ENCODE peak calls at places on chromosome 13, in nine cellular contexts. S, L, J, P, B, K, W, I and T are unnamed samples. For H3K36me3 and H3K4me1, the result is how much of the 10 kb centered on the place peaks cover.

GRCh38 chr13:79194272-79194671 is 211.8 kb downstream of the RBM26 start:
- DNase-seq in S (no peak), L (no peak), J (no peak), P (no peak), B (no peak), K (peak), W (no peak), I (no peak), T (no peak)

GRCh38 chr13:36420437-36420891 is 11.8 kb upstream of the CCNA1 start:
- DNase-seq in S (peak), L (peak), J (peak), P (peak), B (peak), K (peak), W (peak), I (peak), T (peak)

GRCh38 chr13:46893820-46894533 is 2.9 kb downstream of the HTR2A start:
- DNase-seq in S (peak), L (no peak), J (no peak), P (no peak), B (peak), K (peak), W (peak), I (peak), T (peak)

GRCh38 chr13:51950722-51951121 is 60.5 kb downstream of the ATP7B start:
- DNase-seq in S (no peak), L (no peak), J (no peak), P (no peak), B (no peak), K (no peak), W (no peak), I (no peak), T (no peak)

GRCh38 chr13:84121456-84121855 is 239.2 kb upstream of the SLITRK1 start:
- DNase-seq in S (no peak), L (peak), J (no peak), P (no peak), B (no peak), K (no peak), W (no peak), I (no peak), T (peak)

GRCh38 chr13:23953860-23954512 is 56.7 kb upstream of the C1QTNF9B start:
- DNase-seq in S (no peak), L (no peak), J (no peak), P (no peak), B (no peak), K (no peak), W (no peak), I (no peak), T (no peak)

GRCh38 chr13:102035969-102036368 is 365.9 kb downstream of the FGF14 start:
- DNase-seq in S (no peak), L (no peak), J (no peak), P (no peak), B (no peak), K (no peak), W (no peak), I (no peak), T (no peak)

GRCh38 chr13:29852464-29853054 is 2.1 kb upstream of the UBL3 start:
- DNase-seq in S (no peak), L (peak), J (no peak), P (no peak), B (no peak), K (no peak), W (peak), I (no peak), T (no peak)

GRCh38 chr13:40352807-40353562 is 313.5 kb downstream of the FOXO1 start:
- DNase-seq in S (no peak), L (peak), J (no peak), P (no peak), B (no peak), K (no peak), W (no peak), I (no peak), T (no peak)

GRCh38 chr13:105050696-105051095 is 1484.8 kb downstream of the EFNB2 start:
- DNase-seq in S (no peak), L (peak), J (no peak), P (no peak), B (no peak), K (no peak), W (peak), I (no peak), T (no peak)

GRCh38 chr13:33678906-33679657 is 138.9 kb upstream of the RFC3 start:
- DNase-seq in S (peak), L (peak), J (no peak), P (peak), B (peak), K (no peak), W (peak), I (peak), T (no peak)

GRCh38 chr13:81540777-81541176 is 1199.9 kb upstream of the SPRY2 start:
- DNase-seq in S (no peak), L (no peak), J (no peak), P (no peak), B (no peak), K (no peak), W (no peak), I (no peak), T (no peak)

GRCh38 chr13:107765724-107766436 is 449.5 kb downstream of the LIG4 start:
- DNase-seq in S (no peak), L (peak), J (no peak), P (no peak), B (no peak), K (no peak), W (peak), I (no peak), T (no peak)

GRCh38 chr13:107764012-107764411 is 451.3 kb downstream of the LIG4 start:
- DNase-seq in S (no peak), L (no peak), J (no peak), P (no peak), B (no peak), K (no peak), W (no peak), I (no peak), T (no peak)

GRCh38 chr13:107770541-107770940 is 444.8 kb downstream of the LIG4 start:
- DNase-seq in S (no peak), L (no peak), J (no peak), P (no peak), B (no peak), K (no peak), W (no peak), I (no peak), T (no peak)

GRCh38 chr13:107767119-107767518 is 448.2 kb downstream of the LIG4 start:
- DNase-seq in S (no peak), L (no peak), J (no peak), P (no peak), B (no peak), K (no peak), W (no peak), I (no peak), T (no peak)
- H3K4me3 ChIP-seq in S (no peak), L (no peak), J (no peak), P (no peak), B (no peak), K (no peak), W (no peak), I (no peak), T (no peak)

DNA sequence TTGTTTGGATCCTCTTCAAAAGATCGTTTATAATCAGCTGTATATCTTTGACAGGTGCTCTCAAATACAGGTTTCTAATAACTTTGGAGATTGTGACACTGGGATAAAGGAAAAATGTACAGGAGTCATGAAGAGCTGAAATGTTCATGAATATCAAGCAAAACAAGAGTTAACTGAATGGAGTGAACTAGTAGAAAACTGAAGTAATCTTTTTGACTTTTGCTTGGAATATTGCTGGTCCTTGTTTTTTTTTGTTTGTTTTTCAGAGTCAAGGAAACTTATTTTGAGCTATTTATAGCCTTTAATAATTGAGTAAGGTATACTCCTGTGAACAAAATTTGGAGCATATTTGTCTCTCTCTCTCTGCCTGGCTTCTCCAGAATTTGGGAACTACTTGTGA is 25.3 kb downstream of the MED4 start:
- DNase-seq in S (no peak), L (no peak), J (no peak), P (no peak), B (no peak), K (no peak), W (no peak), I (no peak), T (no peak)
- H3K36me3 ChIP-seq in S (under half), L (under half), J (half or more), P (under half), B (half or more), K (half or more), W (half or more), I (under half), T (half or more)

DNA sequence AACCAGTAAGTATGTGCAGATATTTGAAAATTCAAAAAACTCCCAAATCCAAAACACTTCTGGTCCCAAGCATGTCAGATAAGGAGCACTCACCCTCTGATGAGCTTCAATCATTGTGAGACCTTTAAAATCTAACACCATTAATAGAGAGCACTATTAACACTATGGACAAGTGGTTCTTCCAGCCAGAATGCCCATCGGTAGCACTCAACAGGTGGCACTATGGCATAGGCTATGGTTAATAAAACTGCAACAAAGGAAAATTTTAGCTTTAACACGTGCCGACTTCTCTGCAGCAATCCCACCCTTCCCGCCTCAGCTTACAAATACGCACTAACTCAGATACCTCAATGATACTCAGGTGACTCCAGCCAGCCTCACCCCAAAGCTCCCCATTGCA is 62.3 kb downstream of the COL4A2 start:
- DNase-seq in S (no peak), L (no peak), J (no peak), P (no peak), B (no peak), K (no peak), W (no peak), I (no peak), T (no peak)
- H3K4me1 ChIP-seq in S (under half), L (under half), J (under half), P (under half), B (under half), K (under half), W (under half), I (under half), T (under half)

GRCh38 chr13:38180670-38181069 is 169.0 kb upstream of the UFM1 start:
- DNase-seq in S (no peak), L (peak), J (no peak), P (no peak), B (no peak), K (no peak), W (no peak), I (no peak), T (peak)
- H3K4me3 ChIP-seq in S (peak), L (no peak), J (no peak), P (no peak), B (peak), K (no peak), W (peak), I (no peak), T (no peak)

GRCh38 chr13:75305057-75305456 is 176.9 kb downstream of the TBC1D4 start:
- DNase-seq in S (no peak), L (peak), J (no peak), P (no peak), B (no peak), K (no peak), W (no peak), I (no peak), T (no peak)
- H3K36me3 ChIP-seq in S (under half), L (under half), J (under half), P (under half), B (half or more), K (under half), W (under half), I (under half), T (under half)

DNA sequence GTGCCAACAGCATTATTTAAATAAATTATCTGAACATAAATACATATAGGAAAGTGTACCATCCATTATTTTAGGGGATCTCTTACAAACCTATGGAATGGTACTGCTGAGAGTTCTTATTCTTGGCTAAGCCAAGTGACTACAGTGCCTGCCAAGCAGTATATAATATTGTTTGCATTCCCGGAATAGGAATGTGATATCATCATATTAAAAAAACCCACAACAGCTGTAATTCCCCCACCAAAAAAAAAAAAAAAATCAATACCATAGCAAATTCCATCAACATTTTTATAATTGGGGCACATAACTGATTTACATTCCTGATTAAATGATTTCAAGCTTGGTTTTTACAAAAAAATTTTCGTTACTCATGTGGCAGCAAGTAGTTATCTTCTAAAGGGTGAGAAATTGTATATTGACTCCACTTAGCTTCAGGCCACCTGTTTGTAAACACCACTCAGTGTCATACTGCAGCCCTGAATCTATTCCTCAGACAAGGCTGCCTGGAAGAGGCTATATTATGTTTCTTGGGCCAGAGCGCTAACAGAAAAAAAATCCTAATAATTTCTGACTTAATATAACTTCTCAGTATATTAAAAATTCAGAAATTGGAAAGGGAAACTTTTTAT is 278.1 kb downstream of the DNAJC15 start:
- DNase-seq in S (no peak), L (peak), J (no peak), P (no peak), B (no peak), K (no peak), W (peak), I (no peak), T (no peak)
- H3K4me1 ChIP-seq in S (under half), L (under half), J (under half), P (under half), B (under half), K (under half), W (under half), I (under half), T (under half)

GRCh38 chr13:114235697-114236096 is 1.0 kb downstream of the CDC16 start:
- DNase-seq in S (no peak), L (no peak), J (no peak), P (no peak), B (no peak), K (no peak), W (no peak), I (no peak), T (no peak)

GRCh38 chr13:114234266-114234644 is 442 bp upstream of the CDC16 start:
- DNase-seq in S (no peak), L (no peak), J (no peak), P (no peak), B (no peak), K (no peak), W (no peak), I (no peak), T (no peak)

GRCh38 chr13:114237415-114238112 is 2.9 kb downstream of the CDC16 start:
- DNase-seq in S (no peak), L (no peak), J (no peak), P (no peak), B (no peak), K (no peak), W (no peak), I (no peak), T (no peak)

GRCh38 chr13:114234645-114235421 is at the start of gene CDC16:
- DNase-seq in S (peak), L (peak), J (peak), P (peak), B (peak), K (peak), W (peak), I (peak), T (peak)

DNA sequence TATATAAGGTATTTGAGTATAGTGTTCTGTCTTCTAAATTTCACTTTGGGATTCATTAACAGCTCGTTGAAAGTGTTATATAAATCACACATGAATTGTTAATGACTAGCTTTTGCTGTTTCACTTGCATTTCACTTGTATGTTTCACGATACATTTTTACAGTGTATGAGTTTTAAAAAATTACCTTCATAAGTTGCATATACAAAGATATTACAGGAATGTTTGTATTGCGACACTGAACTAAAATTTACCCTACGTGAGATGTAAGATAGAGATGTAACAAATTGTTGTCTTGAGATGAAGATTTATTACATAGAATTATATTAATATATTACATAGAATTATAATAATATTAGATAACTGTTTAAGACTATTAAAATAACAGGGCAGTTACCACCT is 1.5 kb downstream of the CDC16 start:
- DNase-seq in S (no peak), L (no peak), J (no peak), P (no peak), B (no peak), K (no peak), W (no peak), I (no peak), T (no peak)
- H3K4me3 ChIP-seq in S (peak), L (peak), J (peak), P (peak), B (peak), K (peak), W (peak), I (peak), T (peak)

GRCh38 chr13:108851660-108852059 is 222.2 kb downstream of the MYO16 start:
- DNase-seq in S (no peak), L (no peak), J (no peak), P (no peak), B (no peak), K (no peak), W (no peak), I (no peak), T (no peak)

GRCh38 chr13:108858676-108859075 is 229.3 kb downstream of the MYO16 start:
- DNase-seq in S (no peak), L (no peak), J (no peak), P (no peak), B (no peak), K (no peak), W (no peak), I (no peak), T (no peak)

GRCh38 chr13:108860418-108860817 is 231.0 kb downstream of the MYO16 start:
- DNase-seq in S (no peak), L (no peak), J (no peak), P (no peak), B (no peak), K (no peak), W (no peak), I (no peak), T (no peak)

GRCh38 chr13:108859202-108860012 is 230.0 kb downstream of the MYO16 start:
- DNase-seq in S (no peak), L (peak), J (no peak), P (no peak), B (no peak), K (no peak), W (peak), I (no peak), T (no peak)

DNA sequence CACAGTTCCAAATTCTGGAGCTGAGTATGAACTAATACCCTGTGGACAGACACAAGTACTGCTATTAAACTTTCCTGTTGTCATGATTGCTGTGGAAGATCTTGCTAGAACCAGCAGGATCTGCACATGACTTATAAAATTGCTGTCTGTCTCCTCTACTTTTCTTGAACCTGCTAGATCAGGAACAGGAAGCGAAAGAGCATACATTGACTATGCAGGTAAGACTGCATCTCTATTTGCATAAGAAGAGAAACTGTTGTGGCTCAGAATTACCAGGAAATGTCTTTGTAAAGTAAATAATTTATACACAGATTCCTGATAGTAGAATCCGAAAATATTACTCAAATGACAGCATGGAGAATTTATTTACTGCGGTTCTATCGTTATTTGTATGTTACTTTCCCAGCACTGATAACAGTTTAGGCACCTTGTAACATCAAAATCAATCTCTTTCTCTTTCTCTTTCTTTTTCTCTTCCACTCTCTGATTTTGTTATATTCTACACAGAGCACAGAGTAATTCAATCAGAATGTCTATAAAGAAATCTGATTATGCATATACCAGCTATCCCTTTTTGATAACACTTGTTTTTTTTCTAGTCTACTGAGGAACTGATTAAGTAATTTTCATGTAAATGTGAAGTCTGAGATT is 226.5 kb downstream of the MYO16 start:
- DNase-seq in S (no peak), L (no peak), J (no peak), P (no peak), B (no peak), K (no peak), W (no peak), I (no peak), T (no peak)
- H3K36me3 ChIP-seq in S (under half), L (under half), J (under half), P (under half), B (under half), K (under half), W (under half), I (under half), T (under half)

DNA sequence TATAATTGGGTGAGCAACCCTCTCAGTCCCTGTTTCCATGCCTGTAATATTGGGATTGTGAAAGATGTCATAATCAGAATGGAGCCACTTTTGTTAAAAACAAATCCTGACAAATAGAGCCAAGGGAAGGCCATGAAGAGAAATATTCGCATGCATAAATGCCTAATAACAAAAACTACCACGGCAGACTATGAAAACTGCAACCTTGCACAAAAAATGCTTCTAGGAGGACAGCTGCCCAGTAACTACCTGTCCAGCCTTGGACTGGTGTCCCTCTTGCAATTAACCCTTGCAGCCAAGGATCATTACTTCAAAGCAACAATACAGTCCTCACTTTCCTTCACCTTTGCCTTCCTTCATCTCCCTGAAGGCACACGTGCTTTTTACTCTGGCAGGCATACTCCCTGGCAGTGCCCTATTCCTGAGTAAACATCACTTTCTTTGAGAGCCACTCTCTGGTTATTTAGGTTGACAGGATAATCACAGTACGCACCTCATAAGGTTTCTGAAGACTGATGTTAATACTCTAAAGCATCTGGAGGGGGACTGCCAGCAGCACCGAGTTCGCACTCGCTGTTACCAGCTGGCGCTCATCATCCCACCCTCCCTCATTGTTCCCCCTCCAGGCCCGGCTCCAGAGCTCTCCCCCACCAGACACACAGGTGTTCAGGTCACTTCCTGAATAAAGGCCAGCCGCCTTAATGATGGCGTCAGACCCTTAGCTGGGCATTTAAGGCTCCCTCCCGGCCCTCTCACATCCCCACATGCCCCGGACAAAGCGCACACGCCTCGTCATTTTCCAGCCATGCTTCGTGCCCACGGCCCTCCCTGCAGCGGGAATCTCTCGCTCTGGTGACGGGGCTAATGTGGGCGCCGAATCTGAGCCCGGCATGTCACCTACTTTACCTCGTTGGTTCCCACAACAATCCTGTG is 57.3 kb downstream of the CDADC1 start:
- DNase-seq in S (no peak), L (no peak), J (no peak), P (no peak), B (no peak), K (no peak), W (no peak), I (no peak), T (no peak)
- H3K4me1 ChIP-seq in S (under half), L (under half), J (under half), P (under half), B (under half), K (half or more), W (under half), I (under half), T (under half)